ENCODE peak calls at places on chromosomes 4 and X, in eight cellular contexts. G is osteocyte, X is GM10248, B is WTC11, Q is bronchial epithelial cell, K is AG04449, D is AG09319, T is H9. Y is an unnamed sample.

GRCh38 chrX:65241059-65241721 is 264.9 kb upstream of the ZC4H2 start:
- DNase-seq in G (no peak), X (no peak), B (no peak), Q (no peak), K (no peak), D (no peak), T (no peak), Y (no peak)

GRCh38 chr4:163672751-163673150 is 178.3 kb downstream of the TMA16 start:
- DNase-seq in G (no peak), X (no peak), B (no peak), Q (no peak), K (no peak), D (no peak), T (no peak), Y (no peak)

GRCh38 chrX:103687073-103687695 is 685 bp upstream of the MORF4L2 start:
- DNase-seq in G (peak), X (peak), B (peak), Q (peak), K (peak), D (peak), T (peak), Y (peak)

GRCh38 chr4:10109995-10110670 is 6.5 kb downstream of the WDR1 start:
- DNase-seq in G (no peak), X (no peak), B (no peak), Q (no peak), K (no peak), D (no peak), T (no peak), Y (no peak)

GRCh38 chr4:174423257-174423944 is 98.9 kb downstream of the HPGD start:
- DNase-seq in G (no peak), X (no peak), B (no peak), Q (peak), K (no peak), D (no peak), T (no peak), Y (no peak)

GRCh38 chr4:996030-996993 is 3.1 kb upstream of the SLC26A1 start:
- DNase-seq in G (no peak), X (no peak), B (no peak), Q (no peak), K (no peak), D (no peak), T (no peak), Y (no peak)

GRCh38 chr4:87949961-87950360 is 25.6 kb upstream of the SPP1 start:
- DNase-seq in G (no peak), X (no peak), B (no peak), Q (peak), K (no peak), D (no peak), T (no peak), Y (no peak)

GRCh38 chr4:71406459-71406963 is 67.7 kb downstream of the SLC4A4 start:
- DNase-seq in G (no peak), X (no peak), B (no peak), Q (peak), K (no peak), D (peak), T (no peak), Y (no peak)

GRCh38 chr4:180169966-180170365 is 2073.2 kb upstream of the TENM3 start:
- DNase-seq in G (no peak), X (no peak), B (no peak), Q (no peak), K (no peak), D (no peak), T (no peak), Y (no peak)

GRCh38 chrX:153226344-153227190 is 47.5 kb downstream of the MAGEA1 start:
- DNase-seq in G (no peak), X (no peak), B (peak), Q (peak), K (no peak), D (no peak), T (peak), Y (no peak)

GRCh38 chr4:187128226-187128625 is 404.6 kb upstream of the FAT1 start:
- DNase-seq in G (no peak), X (no peak), B (no peak), Q (peak), K (no peak), D (no peak), T (no peak), Y (no peak)

GRCh38 chr4:3196670-3197359 is 52.1 kb upstream of the MSANTD1 start:
- DNase-seq in G (no peak), X (no peak), B (no peak), Q (no peak), K (no peak), D (no peak), T (no peak), Y (no peak)

GRCh38 chr4:88794952-88795351 is 97.3 kb upstream of the NAP1L5 start:
- DNase-seq in G (no peak), X (no peak), B (no peak), Q (no peak), K (no peak), D (no peak), T (no peak), Y (no peak)

GRCh38 chrX:136725446-136726104 is 55.2 kb downstream of the ARHGEF6 start:
- DNase-seq in G (no peak), X (no peak), B (no peak), Q (peak), K (peak), D (no peak), T (no peak), Y (no peak)

GRCh38 chrX:2610246-2611170 is 80.6 kb upstream of the CD99 start:
- DNase-seq in G (peak), X (no peak), B (no peak), Q (peak), K (no peak), D (no peak), T (no peak), Y (no peak)

GRCh38 chr4:78865451-78865850 is 73.8 kb downstream of the PAQR3 start:
- DNase-seq in G (no peak), X (no peak), B (no peak), Q (no peak), K (no peak), D (no peak), T (no peak), Y (no peak)

GRCh38 chr4:47120783-47121182 is 89.4 kb downstream of the GABRB1 start:
- DNase-seq in G (no peak), X (no peak), B (no peak), Q (no peak), K (no peak), D (no peak), T (no peak), Y (no peak)

GRCh38 chrX:63959975-63960374 is 175.0 kb upstream of the ARHGEF9 start:
- DNase-seq in G (no peak), X (no peak), B (no peak), Q (no peak), K (no peak), D (no peak), T (no peak), Y (no peak)

GRCh38 chr4:10158355-10158942 is 41.9 kb upstream of the WDR1 start:
- DNase-seq in G (no peak), X (no peak), B (no peak), Q (peak), K (no peak), D (no peak), T (no peak), Y (no peak)

GRCh38 chrX:75547783-75548182 is 24.9 kb upstream of the ZDHHC15 start:
- DNase-seq in G (no peak), X (no peak), B (no peak), Q (peak), K (no peak), D (no peak), T (no peak), Y (no peak)

GRCh38 chr4:6529021-6529420 is 46.0 kb upstream of the MAN2B2 start:
- DNase-seq in G (no peak), X (no peak), B (no peak), Q (no peak), K (no peak), D (no peak), T (peak), Y (no peak)

GRCh38 chr4:118335316-118335715 is 17.5 kb downstream of the PRSS12 start:
- DNase-seq in G (no peak), X (no peak), B (no peak), Q (no peak), K (no peak), D (no peak), T (no peak), Y (no peak)

GRCh38 chr4:182496392-182496791 is 253.2 kb downstream of the TENM3 start:
- DNase-seq in G (no peak), X (no peak), B (no peak), Q (no peak), K (no peak), D (no peak), T (no peak), Y (no peak)

GRCh38 chr4:185839204-185839712 is 27.3 kb upstream of the SORBS2 start:
- DNase-seq in G (peak), X (no peak), B (peak), Q (peak), K (peak), D (peak), T (peak), Y (no peak)

GRCh38 chrX:154046262-154046771 is 26.6 kb upstream of the IRAK1 start:
- DNase-seq in G (no peak), X (no peak), B (no peak), Q (peak), K (peak), D (peak), T (no peak), Y (no peak)

GRCh38 chr4:41661447-41662076 is 87.0 kb downstream of the PHOX2B start:
- DNase-seq in G (no peak), X (peak), B (peak), Q (peak), K (no peak), D (peak), T (peak), Y (peak)

GRCh38 chr4:108774809-108775530 is 12.1 kb upstream of the ETNPPL start:
- DNase-seq in G (no peak), X (no peak), B (no peak), Q (no peak), K (no peak), D (no peak), T (no peak), Y (no peak)

GRCh38 chrX:287670-288069 is 6.5 kb downstream of the PLCXD1 start:
- DNase-seq in G (no peak), X (no peak), B (no peak), Q (peak), K (no peak), D (no peak), T (no peak), Y (no peak)

GRCh38 chrX:111165902-111166301 is 69.9 kb downstream of the PAK3 start:
- DNase-seq in G (no peak), X (no peak), B (no peak), Q (no peak), K (no peak), D (no peak), T (no peak), Y (no peak)

GRCh38 chrX:111168314-111168713 is 72.3 kb downstream of the PAK3 start:
- DNase-seq in G (no peak), X (no peak), B (peak), Q (peak), K (no peak), D (no peak), T (peak), Y (no peak)

GRCh38 chrX:111169141-111169540 is 73.2 kb downstream of the PAK3 start:
- DNase-seq in G (no peak), X (no peak), B (no peak), Q (peak), K (no peak), D (no peak), T (no peak), Y (no peak)

GRCh38 chrX:111167334-111167733 is 71.3 kb downstream of the PAK3 start:
- DNase-seq in G (no peak), X (no peak), B (no peak), Q (no peak), K (no peak), D (no peak), T (no peak), Y (no peak)

DNA sequence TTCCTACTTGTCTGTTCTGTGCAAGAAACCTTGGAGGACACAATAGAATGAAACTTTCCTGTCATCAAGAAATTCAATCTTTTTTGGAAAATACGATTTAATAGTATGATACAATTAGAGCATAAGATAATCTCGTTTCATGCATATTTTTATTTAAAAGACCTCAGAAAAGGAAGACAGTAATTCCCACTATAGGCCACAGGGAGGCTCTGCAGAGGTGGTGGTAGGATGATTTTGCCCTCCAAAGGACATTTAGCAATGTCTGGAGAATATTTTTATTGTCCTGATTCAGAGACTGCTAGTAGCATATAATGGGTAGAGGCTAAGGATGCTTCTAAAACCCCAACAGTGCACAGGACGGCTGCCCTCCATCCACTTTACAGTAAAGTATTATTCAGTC is 68.7 kb downstream of the PAK3 start:
- DNase-seq in G (no peak), X (no peak), B (no peak), Q (peak), K (no peak), D (no peak), T (no peak), Y (no peak)
- TF ChIP-seq CTCF in G (no peak), X (no peak), B (no peak), Q (peak), K (no peak), D (peak), T (peak), Y (no peak)

GRCh38 chrX:118346258-118347094 is 570 bp downstream of the WDR44 start:
- DNase-seq in G (peak), X (peak), B (peak), Q (no peak), K (no peak), D (no peak), T (no peak), Y (no peak)

GRCh38 chrX:118345401-118346257 is at the start of gene WDR44:
- DNase-seq in G (peak), X (peak), B (peak), Q (peak), K (peak), D (peak), T (peak), Y (peak)

GRCh38 chrX:118348186-118348810 is 2.4 kb downstream of the WDR44 start:
- DNase-seq in G (no peak), X (no peak), B (no peak), Q (no peak), K (no peak), D (no peak), T (no peak), Y (no peak)

GRCh38 chrX:118349188-118349587 is 3.3 kb downstream of the WDR44 start:
- DNase-seq in G (no peak), X (no peak), B (no peak), Q (no peak), K (no peak), D (no peak), T (no peak), Y (no peak)

GRCh38 chrX:118347131-118347530 is 1.2 kb downstream of the WDR44 start:
- DNase-seq in G (no peak), X (peak), B (no peak), Q (peak), K (no peak), D (no peak), T (no peak), Y (no peak)
- TF ChIP-seq CTCF in G (no peak), X (no peak), B (no peak), Q (no peak), K (no peak), D (no peak), T (no peak), Y (no peak)

DNA sequence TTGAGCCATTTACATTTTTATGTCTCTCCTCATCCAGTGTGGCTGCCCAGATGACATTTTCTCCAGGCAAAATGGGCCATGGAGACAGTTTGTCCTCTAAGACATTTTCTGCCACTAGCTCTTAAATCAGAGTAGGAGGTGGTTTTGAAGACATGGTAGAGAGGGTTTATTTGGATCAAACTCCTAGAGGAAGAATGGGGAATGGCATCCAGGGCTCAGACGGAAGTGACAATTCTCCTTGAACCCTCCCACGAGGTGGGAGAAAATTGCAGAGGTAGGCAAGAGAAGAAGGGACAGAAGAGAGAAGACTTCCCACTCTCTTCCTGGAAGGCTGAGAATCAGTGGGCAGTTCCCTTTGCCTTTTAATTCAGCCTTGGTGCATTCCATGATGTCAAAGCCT is 194.0 kb downstream of the SMIM20 start:
- DNase-seq in G (no peak), X (no peak), B (no peak), Q (no peak), K (no peak), D (no peak), T (no peak), Y (no peak)
- TF ChIP-seq CTCF in G (no peak), X (no peak), B (no peak), Q (no peak), K (no peak), D (no peak), T (peak), Y (no peak)

DNA sequence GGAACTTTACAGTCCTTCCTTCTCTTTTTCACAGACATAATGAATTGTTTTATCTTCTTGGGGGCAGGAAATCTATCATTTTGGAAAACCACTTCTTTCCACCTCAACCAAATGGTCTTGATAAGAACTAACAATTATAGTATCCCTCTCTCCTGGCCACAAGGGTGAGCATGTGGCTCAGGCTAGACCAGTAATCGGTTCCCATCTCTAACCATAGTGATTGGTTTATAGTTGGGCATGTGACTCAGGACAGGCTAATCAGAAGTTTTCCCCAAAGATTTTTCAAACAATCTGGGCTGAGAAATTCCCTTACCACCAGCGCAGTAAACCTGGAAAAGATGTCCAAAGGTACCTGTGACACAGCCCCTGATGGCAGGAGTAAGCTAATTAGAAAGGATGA is 4.0 kb upstream of the CXorf66 start:
- DNase-seq in G (no peak), X (no peak), B (no peak), Q (no peak), K (no peak), D (no peak), T (no peak), Y (no peak)
- TF ChIP-seq CTCF in G (no peak), X (no peak), B (no peak), Q (no peak), K (no peak), D (no peak), T (no peak), Y (no peak)

GRCh38 chr4:133891001-133891400 is 310.6 kb downstream of the PABPC4L start:
- DNase-seq in G (no peak), X (no peak), B (no peak), Q (no peak), K (no peak), D (no peak), T (no peak), Y (no peak)
- TF ChIP-seq CTCF in G (no peak), X (no peak), B (no peak), Q (no peak), K (no peak), D (no peak), T (no peak), Y (no peak)

GRCh38 chr4:4789462-4789861 is 70.0 kb upstream of the MSX1 start:
- DNase-seq in G (no peak), X (no peak), B (no peak), Q (no peak), K (no peak), D (no peak), T (no peak), Y (no peak)

GRCh38 chr4:4788573-4788972 is 70.9 kb upstream of the MSX1 start:
- DNase-seq in G (no peak), X (no peak), B (no peak), Q (no peak), K (no peak), D (no peak), T (no peak), Y (no peak)

GRCh38 chr4:4791299-4791798 is 68.1 kb upstream of the MSX1 start:
- DNase-seq in G (no peak), X (no peak), B (peak), Q (no peak), K (no peak), D (no peak), T (no peak), Y (no peak)

GRCh38 chr4:4792516-4792915 is 66.9 kb upstream of the MSX1 start:
- DNase-seq in G (no peak), X (no peak), B (no peak), Q (no peak), K (peak), D (peak), T (no peak), Y (no peak)

GRCh38 chr4:4794421-4794820 is 65.0 kb upstream of the MSX1 start:
- DNase-seq in G (no peak), X (no peak), B (no peak), Q (no peak), K (no peak), D (no peak), T (no peak), Y (no peak)
- TF ChIP-seq CTCF in G (no peak), X (no peak), B (no peak), Q (no peak), K (no peak), D (no peak), T (no peak), Y (no peak)

DNA sequence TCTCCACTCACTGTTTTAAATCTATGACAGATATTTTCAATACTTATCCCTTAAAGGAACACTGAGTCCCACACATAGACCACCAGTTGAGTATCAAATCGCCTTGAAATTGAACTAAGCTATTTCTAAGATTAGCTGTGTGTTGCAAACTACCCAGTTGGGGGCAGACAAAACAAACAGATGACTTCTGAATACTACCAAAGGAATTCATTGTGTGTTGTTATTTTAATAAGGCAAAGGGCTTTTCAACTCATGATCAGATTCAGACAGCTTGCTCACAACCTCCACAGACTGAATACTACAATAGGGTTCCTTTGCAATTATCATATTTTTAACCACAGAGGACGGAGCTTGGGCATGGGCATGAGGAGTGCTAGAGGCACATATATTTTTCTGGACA is 283.0 kb upstream of the GPC4 start:
- DNase-seq in G (no peak), X (no peak), B (no peak), Q (peak), K (no peak), D (no peak), T (no peak), Y (no peak)
- TF ChIP-seq CTCF in G (peak), X (no peak), B (no peak), Q (no peak), K (peak), D (peak), T (no peak), Y (no peak)

Y was measured in GM20000.